ENCODE peak calls at places on chromosomes 6 and 20, in ten cellular contexts. L is lung microvascular endothelial cell; I is CD4-positive, alpha-beta T cell; J is D341Med; W is NCI-H774; B is T1000; Z is NCI-H345; Q is NCI-H2171 treated with DMSO at 0.1 percent for 48 hours; P is pons; H is foreskin fibroblast. S is an unnamed sample.

GRCh38 chr20:59125332-59125731 is 38.3 kb upstream of the ZNF831 start:
- DNase-seq in L (no peak), Q (no peak), J (no peak), I (no peak), Z (no peak), B (no peak), H (no peak), W (no peak), P (no peak), S (no peak)

GRCh38 chr20:25081730-25082497 is at the start of gene VSX1:
- DNase-seq in B (no peak), Z (no peak), I (no peak), W (no peak), J (peak), P (no peak), H (no peak), L (no peak), Q (no peak), S (no peak)

GRCh38 chr6:37838209-37838921 is 18.8 kb downstream of the ZFAND3 start:
- DNase-seq in B (no peak), H (peak), P (no peak), I (no peak), Q (no peak), J (no peak), Z (no peak), L (no peak), W (no peak), S (no peak)

GRCh38 chr6:134379599-134379998 is 61.7 kb upstream of the SGK1 start:
- DNase-seq in W (no peak), Z (peak), L (no peak), J (no peak), B (no peak), I (no peak), Q (no peak), H (no peak), P (no peak), S (no peak)

GRCh38 chr20:36951198-36951976 is at the start of gene SAMHD1:
- DNase-seq in H (peak), I (peak), L (peak), Q (peak), B (peak), J (peak), W (peak), Z (peak), P (peak), S (peak)

GRCh38 chr6:90121982-90122381 is 174.7 kb downstream of the BACH2 start:
- DNase-seq in Z (no peak), W (no peak), B (no peak), I (no peak), H (no peak), P (no peak), L (no peak), J (no peak), Q (no peak), S (no peak)

GRCh38 chr6:70008189-70008588 is 141.8 kb downstream of the COL19A1 start:
- DNase-seq in I (no peak), W (no peak), P (no peak), J (no peak), Z (no peak), B (no peak), H (no peak), L (no peak), Q (no peak), S (no peak)

GRCh38 chr6:141183368-141183767 is 949.4 kb upstream of the GJE1 start:
- DNase-seq in Q (no peak), W (no peak), L (no peak), J (no peak), B (no peak), H (no peak), I (no peak), Z (no peak), P (no peak), S (no peak)

GRCh38 chr6:54191460-54191859 is 80.2 kb downstream of the MLIP start:
- DNase-seq in J (no peak), Q (no peak), L (peak), Z (no peak), B (no peak), W (no peak), P (no peak), I (no peak), H (peak), S (no peak)

GRCh38 chr6:111585969-111586315 is 19.7 kb downstream of the TRAF3IP2 start:
- DNase-seq in L (no peak), Z (no peak), Q (peak), W (no peak), P (no peak), J (no peak), H (no peak), B (no peak), I (no peak), S (no peak)

GRCh38 chr20:57399587-57400261 is 8.5 kb downstream of the RBM38 start:
- DNase-seq in W (no peak), L (no peak), B (no peak), Q (no peak), H (no peak), J (no peak), Z (no peak), P (no peak), I (no peak), S (no peak)

GRCh38 chr6:122696079-122696478 is 83.4 kb upstream of the FABP7 start:
- DNase-seq in P (no peak), Q (no peak), B (no peak), I (no peak), J (no peak), W (no peak), H (peak), L (peak), Z (no peak), S (no peak)

GRCh38 chr20:23156170-23156841 is 70.2 kb upstream of the CD93 start:
- DNase-seq in Z (no peak), L (peak), Q (no peak), J (no peak), W (no peak), H (peak), P (no peak), B (peak), I (no peak), S (no peak)

GRCh38 chr6:133512410-133513016 is 271.4 kb downstream of the EYA4 start:
- DNase-seq in H (peak), B (peak), W (peak), L (peak), Q (peak), P (peak), Z (no peak), I (no peak), J (peak), S (peak)

GRCh38 chr6:56839533-56840183 is 115.2 kb upstream of the BEND6 start:
- DNase-seq in L (no peak), B (no peak), Z (no peak), P (peak), W (no peak), H (no peak), J (no peak), I (no peak), Q (no peak), S (no peak)

GRCh38 chr6:170075659-170076223 is 215.1 kb downstream of the DLL1 start:
- DNase-seq in Z (no peak), L (no peak), J (no peak), I (no peak), Q (peak), P (no peak), B (no peak), H (no peak), W (no peak), S (no peak)

GRCh38 chr6:146919017-146919416 is 285.2 kb upstream of the STXBP5 start:
- DNase-seq in H (no peak), B (no peak), P (no peak), W (no peak), J (no peak), I (no peak), Z (no peak), Q (no peak), L (no peak), S (no peak)

GRCh38 chr20:57250607-57251343 is 15.7 kb downstream of the BMP7 start:
- DNase-seq in L (peak), I (no peak), J (no peak), H (no peak), Z (no peak), W (no peak), Q (no peak), B (no peak), P (no peak), S (no peak)

GRCh38 chr20:17809714-17810631 is 110.2 kb downstream of the BANF2 start:
- DNase-seq in L (no peak), J (no peak), I (no peak), Q (no peak), Z (no peak), B (no peak), P (no peak), H (no peak), W (no peak), S (peak)

GRCh38 chr6:28907394-28907793 is 16.4 kb downstream of the TRIM27 start:
- DNase-seq in Z (no peak), Q (no peak), I (no peak), P (no peak), W (no peak), L (no peak), J (no peak), B (no peak), H (no peak), S (no peak)

S was measured in LNCaP clone FGC.